ENCODE peak calls at places on chromosomes 12 and 14, in six cellular contexts. Z is Peyer's patch, T is HFF-Myc, R is right cardiac atrium, W is A673, L is HepG2. Q is an unnamed sample.

GRCh38 chr14:33556382-33557121 is 394.3 kb downstream of the EGLN3 start:
- DNase-seq in L (no peak), W (no peak), R (no peak), Z (no peak), T (no peak), Q (peak; percentile 76)

GRCh38 chr14:93965287-93965821 is 11.0 kb downstream of the ASB2 start:
- DNase-seq in Z (no peak), R (no peak), L (peak; percentile 38), W (no peak), T (no peak), Q (peak; percentile 73)

GRCh38 chr12:9928607-9929006 is 3.6 kb downstream of the CLEC2A start:
- DNase-seq in W (no peak), L (no peak), R (no peak), Z (no peak), T (no peak), Q (no peak)

GRCh38 chr12:1533602-1534304 is 60.6 kb downstream of the FBXL14 start:
- DNase-seq in W (peak; percentile 41), R (no peak), T (no peak), Z (no peak), L (no peak), Q (no peak)

GRCh38 chr14:54669759-54670630 is 103.1 kb downstream of the SAMD4A start:
- DNase-seq in T (no peak), R (no peak), L (no peak), Z (peak; percentile 52), W (peak; percentile 67), Q (peak; percentile 62)

GRCh38 chr12:111446044-111446581 is 40.4 kb downstream of the SH2B3 start:
- DNase-seq in W (peak; percentile 82), R (no peak), Z (peak; percentile 57), L (no peak), T (peak; percentile 53), Q (peak; percentile 75)

GRCh38 chr12:52210186-52210924 is 18.5 kb upstream of the KRT80 start:
- DNase-seq in Z (no peak), T (no peak), L (no peak), W (no peak), R (no peak), Q (peak; percentile 91)

GRCh38 chr12:91892081-91892855 is 253.4 kb downstream of the BTG1 start:
- DNase-seq in W (no peak), L (no peak), Z (no peak), T (no peak), R (no peak), Q (no peak)

GRCh38 chr12:57236925-57237652 is 7.6 kb downstream of the SHMT2 start:
- DNase-seq in R (peak; percentile 74), L (no peak), T (no peak), Z (no peak), W (no peak), Q (no peak)

GRCh38 chr12:56013482-56013881 is 7.4 kb upstream of the IKZF4 start:
- DNase-seq in W (no peak), L (no peak), T (no peak), Z (no peak), R (no peak), Q (no peak)

GRCh38 chr14:91401751-91402150 is 15.9 kb downstream of the CCDC88C start:
- DNase-seq in L (no peak), R (no peak), W (no peak), T (no peak), Z (no peak), Q (no peak)

GRCh38 chr12:114926341-114926740 is 242.4 kb upstream of the TBX3 start:
- DNase-seq in W (no peak), T (no peak), R (no peak), Z (no peak), L (no peak), Q (no peak)

GRCh38 chr12:46663297-46663696 is 162.5 kb downstream of the SLC38A4 start:
- DNase-seq in T (no peak), Z (no peak), R (no peak), L (no peak), W (no peak), Q (no peak)

GRCh38 chr14:55835985-55836384 is 256.0 kb downstream of the KTN1 start:
- DNase-seq in R (no peak), L (no peak), T (no peak), Z (peak; percentile 69), W (no peak), Q (no peak)

GRCh38 chr14:73180385-73180805 is 44.1 kb downstream of the PSEN1 start:
- DNase-seq in R (no peak), T (no peak), L (peak; percentile 27), Z (no peak), W (peak; percentile 19), Q (peak; percentile 91)

GRCh38 chr14:103871596-103872480 is 24.5 kb upstream of the PPP1R13B start:
- DNase-seq in W (no peak), T (no peak), R (peak; percentile 77), L (no peak), Z (peak; percentile 90), Q (no peak)

GRCh38 chr12:67720383-67720856 is 71.9 kb downstream of the DYRK2 start:
- DNase-seq in T (peak; percentile 97), Z (no peak), W (peak; percentile 17), R (peak; percentile 37), L (no peak), Q (peak; percentile 22)

GRCh38 chr12:13173537-13173936 is 23.0 kb upstream of the EMP1 start:
- DNase-seq in W (no peak), Z (peak; percentile 61), L (no peak), R (peak; percentile 79), T (peak; percentile 71), Q (peak; percentile 87)

GRCh38 chr14:52802597-52802996 is 11.2 kb upstream of the GNPNAT1 start:
- DNase-seq in W (no peak), Z (no peak), T (no peak), L (no peak), R (no peak), Q (no peak)

GRCh38 chr14:105285174-105285573 is 15.6 kb downstream of the BRF1 start:
- DNase-seq in L (no peak), W (no peak), R (no peak), T (no peak), Z (no peak), Q (no peak)

GRCh38 chr12:84791444-84791843 is 121.2 kb downstream of the SLC6A15 start:
- DNase-seq in W (no peak), R (no peak), T (no peak), L (no peak), Z (no peak), Q (no peak)

GRCh38 chr14:73422515-73422914 is 35.8 kb downstream of the NUMB start:
- DNase-seq in T (no peak), Z (no peak), R (no peak), W (no peak), L (no peak), Q (no peak)

GRCh38 chr12:111268738-111269572 is 99.9 kb downstream of the PHETA1 start:
- DNase-seq in R (no peak), T (no peak), L (no peak), Z (no peak), W (peak; percentile 28), Q (no peak)

GRCh38 chr12:53938276-53939140 is at the start of gene HOXC13:
- DNase-seq in R (peak; percentile 38), T (peak; percentile 14), L (peak; percentile 33), Z (no peak), W (peak; percentile 100), Q (peak; percentile 4)

GRCh38 chr14:94717808-94718207 is 52.1 kb downstream of the GSC start:
- DNase-seq in Z (no peak), W (no peak), R (no peak), L (no peak), T (no peak), Q (no peak)

GRCh38 chr12:105822131-105823103 is 316.3 kb downstream of the NUAK1 start:
- DNase-seq in T (no peak), R (no peak), L (no peak), W (no peak), Z (no peak), Q (no peak)

GRCh38 chr12:68621092-68622081 is 10.7 kb downstream of the RAP1B start:
- DNase-seq in W (peak; percentile 48), T (no peak), Z (no peak), L (no peak), R (no peak), Q (no peak)

GRCh38 chr12:110224379-110225304 is 56.4 kb upstream of the ATP2A2 start:
- DNase-seq in R (no peak), L (peak; percentile 52), W (peak; percentile 81), Z (no peak), T (peak; percentile 75), Q (peak; percentile 92)

GRCh38 chr12:68305278-68305677 is 26.9 kb downstream of the MDM1 start:
- DNase-seq in T (no peak), Z (no peak), L (no peak), W (no peak), R (no peak), Q (no peak)

GRCh38 chr14:74350944-74351323 is 2.7 kb downstream of the VRTN start:
- DNase-seq in T (no peak), W (no peak), Z (no peak), L (no peak), R (no peak), Q (no peak)

GRCh38 chr12:38907171-38907923 is 2.0 kb upstream of the CPNE8 start:
- DNase-seq in W (no peak), R (no peak), Z (no peak), T (no peak), L (no peak), Q (no peak)
- H3K4me3 ChIP-seq in W (peak overlapping the region; percentile 43), R (peak overlapping the region; percentile 75), Z (peak overlapping the region; percentile 60), T (peak overlapping the region; percentile 59), L (peak overlapping the region; percentile 52), Q (peak overlapping the region; percentile 79)

DNA sequence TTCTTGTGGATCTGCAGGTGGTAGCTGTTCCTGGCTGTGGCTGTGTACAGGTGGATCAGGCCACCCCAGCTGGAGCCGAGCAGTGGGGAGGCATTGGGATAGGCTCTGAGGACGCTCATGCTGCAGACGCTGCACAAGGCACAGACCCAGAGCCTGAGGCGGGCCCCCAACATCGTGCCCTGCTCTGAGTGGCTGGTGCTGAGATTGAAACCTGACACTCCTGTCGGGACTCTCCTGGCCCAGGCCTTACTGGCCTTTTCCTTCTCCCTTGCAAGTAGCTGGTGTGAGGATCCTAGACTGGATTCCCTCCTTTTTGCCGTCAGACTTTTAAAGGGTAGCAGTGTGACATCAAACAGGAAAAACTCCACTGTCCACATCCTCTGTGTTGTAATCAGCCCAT is at the start of gene FGF23:
- DNase-seq in Z (no peak), R (peak; percentile 16), W (peak; percentile 63), L (peak; percentile 6), T (peak; percentile 2), Q (peak; percentile 23)
- H3K4me3 ChIP-seq in Z (no peak within 1 kb of the TSS), R (peak within 1 kb of the TSS; percentile 1), W (no peak within 1 kb of the TSS), L (no peak within 1 kb of the TSS), T (no peak within 1 kb of the TSS), Q (no peak within 1 kb of the TSS)

GRCh38 chr12:124919646-124920352 is 5.3 kb upstream of the UBC start:
- DNase-seq in W (no peak), L (no peak), T (no peak), Z (peak; percentile 76), R (no peak), Q (peak; percentile 36)
- H3K4me3 ChIP-seq in W (no peak overlapping the region), L (peak overlapping the region; percentile 54), T (no peak overlapping the region), Z (peak overlapping the region; percentile 27), R (no peak overlapping the region), Q (no peak overlapping the region)

GRCh38 chr14:20413785-20414117 is 450 bp upstream of the TEP1 start:
- DNase-seq in W (peak; percentile 18), Z (peak; percentile 58), L (no peak), R (no peak), T (no peak), Q (no peak)
- H3K4me3 ChIP-seq in W (peak overlapping the region; percentile 78), Z (peak overlapping the region; percentile 74), L (peak overlapping the region; percentile 93), R (peak overlapping the region; percentile 48), T (peak overlapping the region; percentile 69), Q (peak overlapping the region; percentile 93)